ENCODE peak calls at places on chromosomes 13 and 19, in eight cellular contexts. B, I, Y, H, W, O, U and J are unnamed samples.

GRCh38 chr13:43484432-43485225 is 302.1 kb downstream of the ENOX1 start:
- DNase-seq in O (no peak), W (no peak), U (no peak), H (no peak), B (no peak), I (no peak), Y (no peak), J (no peak)

GRCh38 chr13:50887153-50887552 is 22.4 kb upstream of the RNASEH2B start:
- DNase-seq in Y (no peak), H (no peak), U (no peak), W (no peak), O (no peak), I (no peak), B (no peak), J (no peak)

GRCh38 chr13:30157616-30157993 is 149.7 kb downstream of the KATNAL1 start:
- DNase-seq in B (no peak), H (no peak), U (no peak), W (no peak), I (no peak), Y (no peak), O (peak), J (no peak)

GRCh38 chr19:18503971-18504885 is 17.6 kb downstream of the ELL start:
- DNase-seq in I (no peak), O (no peak), H (peak), U (no peak), B (no peak), W (no peak), Y (no peak), J (peak)

GRCh38 chr19:35107541-35107939 is 8.1 kb upstream of the FXYD3 start:
- DNase-seq in Y (no peak), B (no peak), O (no peak), U (no peak), W (no peak), I (no peak), H (peak), J (no peak)

GRCh38 chr19:44542671-44543070 is 13.2 kb upstream of the CEACAM20 start:
- DNase-seq in H (no peak), O (no peak), I (no peak), B (no peak), W (no peak), Y (no peak), U (no peak), J (no peak)

GRCh38 chr13:105135852-105136251 is 1399.6 kb downstream of the EFNB2 start:
- DNase-seq in Y (no peak), W (no peak), B (no peak), U (no peak), I (no peak), H (no peak), O (no peak), J (no peak)

GRCh38 chr13:45538382-45538781 is 73.6 kb downstream of the COG3 start:
- DNase-seq in U (no peak), I (no peak), O (no peak), H (no peak), Y (no peak), B (no peak), W (no peak), J (no peak)

GRCh38 chr13:48000559-48001126 is 430 bp downstream of the SUCLA2 start:
- DNase-seq in W (no peak), U (peak), O (no peak), I (no peak), Y (no peak), H (peak), B (no peak), J (no peak)

GRCh38 chr13:73556902-73557301 is 498.1 kb downstream of the KLF5 start:
- DNase-seq in W (no peak), Y (no peak), B (no peak), U (no peak), I (no peak), O (no peak), H (no peak), J (no peak)

GRCh38 chr13:113595131-113595530 is 10.6 kb downstream of the TFDP1 start:
- DNase-seq in O (no peak), Y (no peak), U (no peak), I (peak), H (peak), B (no peak), W (no peak), J (no peak)

GRCh38 chr19:16417660-16418596 is 53.8 kb downstream of the EPS15L1 start:
- DNase-seq in O (no peak), I (peak), H (peak), U (peak), B (no peak), Y (no peak), W (peak), J (peak)

GRCh38 chr19:1585243-1585580 is 7.5 kb downstream of the MBD3 start:
- DNase-seq in Y (no peak), H (no peak), U (no peak), I (no peak), W (no peak), B (no peak), O (no peak), J (no peak)

GRCh38 chr19:1587872-1588271 is 4.8 kb downstream of the MBD3 start:
- DNase-seq in B (no peak), Y (no peak), O (no peak), W (no peak), H (no peak), I (no peak), U (no peak), J (no peak)

GRCh38 chr19:1580957-1581356 is 11.7 kb downstream of the MBD3 start:
- DNase-seq in I (no peak), U (no peak), O (no peak), Y (no peak), H (no peak), W (no peak), B (no peak), J (no peak)

GRCh38 chr19:1582201-1582600 is 10.5 kb downstream of the MBD3 start:
- DNase-seq in I (no peak), H (no peak), B (no peak), U (no peak), Y (no peak), W (no peak), O (no peak), J (no peak)

DNA sequence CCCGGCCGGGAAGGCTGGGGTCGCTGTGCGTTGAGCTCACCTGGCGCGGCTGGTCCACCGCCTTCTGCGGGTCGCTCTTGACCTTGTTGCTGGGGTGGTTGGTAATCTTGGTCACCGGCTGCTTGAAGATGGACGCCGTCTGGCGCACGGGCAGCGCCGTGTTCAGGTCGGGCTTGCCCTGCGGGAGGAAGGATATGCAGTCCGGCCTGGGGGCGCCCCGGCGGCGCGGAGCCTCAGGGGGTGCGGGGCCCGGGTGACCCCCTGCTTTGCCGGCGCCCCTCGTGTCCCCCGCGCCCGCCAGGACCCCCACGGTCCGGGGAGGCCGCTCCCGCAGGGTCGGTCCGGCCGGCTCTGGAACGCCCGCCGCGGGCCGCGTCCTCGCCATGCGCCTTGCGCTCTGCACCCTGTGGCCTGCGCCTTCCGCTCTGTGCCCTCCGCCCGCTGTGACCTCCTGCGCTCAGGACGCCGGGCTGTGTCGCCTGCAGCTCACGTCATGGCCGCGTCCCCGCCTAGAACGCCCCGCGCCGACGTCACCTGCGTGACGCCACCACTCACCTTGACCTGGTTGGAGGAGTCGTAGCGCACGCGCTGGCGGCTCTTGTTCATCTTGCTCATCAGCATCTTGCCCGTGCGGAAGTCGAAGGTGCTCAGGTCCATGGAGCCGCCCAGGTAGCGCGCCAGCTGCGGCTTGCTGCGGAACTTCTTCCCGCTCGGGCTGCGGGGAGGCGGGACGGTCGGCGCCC is 8.0 kb downstream of the MBD3 start:
- DNase-seq in U (no peak), O (no peak), B (no peak), W (no peak), Y (no peak), H (no peak), I (no peak), J (no peak)
- TF ChIP-seq CTCF in U (no peak), O (no peak), B (no peak), W (no peak), Y (no peak), H (no peak), I (no peak), J (no peak)

GRCh38 chr19:13241321-13242104 is 91.3 kb downstream of the IER2 start:
- DNase-seq in H (no peak), Y (no peak), I (no peak), W (no peak), U (no peak), B (no peak), O (no peak), J (no peak)
- TF ChIP-seq CTCF in H (no peak), Y (no peak), I (no peak), W (no peak), U (no peak), B (no peak), O (peak), J (no peak)

GRCh38 chr13:90968510-90968909 is 379.0 kb upstream of the MIR17HG start:
- DNase-seq in W (no peak), H (no peak), O (no peak), I (no peak), Y (no peak), B (no peak), U (peak), J (no peak)
- TF ChIP-seq CTCF in W (peak), H (no peak), O (no peak), I (no peak), Y (no peak), B (no peak), U (peak), J (no peak)

GRCh38 chr19:31232220-31232619 is 117.0 kb downstream of the TSHZ3 start:
- DNase-seq in U (peak), I (no peak), W (no peak), O (no peak), Y (no peak), H (no peak), B (no peak), J (no peak)
- TF ChIP-seq CTCF in U (no peak), I (no peak), W (peak), O (no peak), Y (peak), H (peak), B (no peak), J (no peak)

GRCh38 chr19:14682084-14682483 is 7.4 kb upstream of the ADGRE3 start:
- DNase-seq in B (no peak), U (no peak), Y (no peak), I (no peak), W (no peak), O (no peak), H (no peak), J (no peak)

GRCh38 chr19:14689598-14690503 is at the start of gene ZNF333:
- DNase-seq in H (peak), I (peak), Y (peak), U (peak), O (peak), B (peak), W (peak), J (peak)

GRCh38 chr19:14683439-14683838 is 6.4 kb upstream of the ZNF333 start:
- DNase-seq in I (no peak), W (no peak), B (no peak), U (no peak), H (no peak), O (no peak), Y (no peak), J (no peak)

GRCh38 chr19:14686411-14686810 is 3.4 kb upstream of the ZNF333 start:
- DNase-seq in B (no peak), Y (no peak), U (peak), O (no peak), H (peak), I (no peak), W (no peak), J (no peak)
- TF ChIP-seq CTCF in B (no peak), Y (no peak), U (peak), O (peak), H (no peak), I (no peak), W (peak), J (no peak)

DNA sequence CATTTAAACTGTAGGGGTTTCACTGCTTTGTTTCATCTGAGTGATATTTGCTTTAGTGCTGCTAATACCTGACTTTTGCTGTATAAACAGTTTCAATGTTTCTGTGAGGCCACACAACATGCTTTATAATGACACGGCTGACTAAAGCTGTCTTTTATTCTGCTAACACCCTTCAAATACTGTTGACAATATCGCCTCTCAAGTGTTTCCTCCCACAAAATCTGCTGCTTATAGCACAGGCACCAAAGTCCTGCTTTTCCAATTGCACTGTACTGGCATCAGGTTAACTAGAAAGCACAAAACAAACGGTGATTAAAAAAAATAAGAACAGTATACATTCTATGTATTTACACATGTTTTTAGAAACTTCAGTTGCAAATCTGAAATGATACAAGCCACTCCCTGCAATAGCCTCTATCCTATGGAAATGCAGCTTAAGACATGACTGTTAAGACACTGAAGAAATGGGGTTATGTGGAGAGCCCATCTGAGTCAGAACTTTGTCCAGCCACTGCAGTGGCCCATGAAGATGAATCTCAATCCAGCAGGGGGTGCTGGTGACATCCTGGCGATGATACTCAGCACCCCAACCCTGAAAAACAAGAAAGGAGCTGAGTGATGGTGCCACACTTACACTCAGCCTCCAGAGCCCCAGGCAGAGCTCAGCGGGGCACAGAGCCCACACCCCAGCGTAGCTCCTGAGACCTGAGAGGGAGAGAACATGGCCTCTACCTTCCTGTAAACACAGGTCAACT is 29.4 kb downstream of the RFXAP start:
- DNase-seq in H (no peak), B (no peak), I (no peak), Y (no peak), O (no peak), W (no peak), U (no peak), J (no peak)
- TF ChIP-seq CTCF in H (no peak), B (no peak), I (no peak), Y (peak), O (peak), W (peak), U (no peak), J (no peak)

DNA sequence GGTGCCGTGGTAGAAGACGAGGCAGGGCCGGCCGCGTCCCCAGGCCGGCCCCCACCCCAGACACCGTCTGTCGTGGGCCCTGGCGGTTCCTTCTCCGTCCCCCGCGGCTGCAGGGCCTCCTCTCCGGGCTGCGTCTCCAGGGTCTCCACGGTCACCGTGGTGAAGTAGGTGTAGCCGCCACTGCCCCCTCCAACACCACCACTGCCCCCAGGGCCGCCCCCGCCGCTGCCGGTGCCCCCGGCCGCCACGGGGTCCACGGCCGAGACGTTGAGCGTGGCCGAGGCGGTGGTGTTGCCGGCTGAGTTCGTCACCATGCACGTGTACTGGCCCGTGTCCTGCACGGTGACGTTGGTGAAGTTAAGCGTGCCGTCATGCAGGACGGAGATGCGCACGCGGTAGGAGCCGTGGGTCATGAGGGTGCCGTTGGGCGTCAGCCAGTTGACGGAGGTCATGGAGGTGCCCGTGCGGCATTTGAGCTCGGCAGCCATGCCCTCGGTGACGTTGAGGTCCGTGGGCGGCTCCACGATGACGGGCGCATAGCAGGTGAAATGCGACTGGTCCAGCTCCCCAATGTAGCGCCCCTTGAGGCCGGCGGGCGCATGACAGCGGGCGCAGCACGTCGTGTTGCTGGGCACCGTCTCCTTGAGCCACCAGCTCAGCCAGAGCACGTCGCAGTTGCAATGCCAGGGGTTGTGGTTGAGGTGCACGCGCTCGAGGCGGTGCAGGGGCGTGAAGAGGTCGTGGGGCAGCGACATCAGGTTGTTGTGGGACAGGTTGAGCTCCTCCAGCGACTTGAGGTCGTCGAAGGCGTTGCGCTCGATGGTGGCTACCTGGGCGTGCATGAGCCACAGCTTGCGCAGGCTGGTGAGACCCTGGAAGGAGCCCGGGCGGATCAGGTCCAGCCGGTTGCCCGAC is 4.6 kb upstream of the ASPDH start:
- DNase-seq in O (no peak), W (no peak), Y (no peak), U (no peak), H (no peak), B (no peak), I (no peak), J (no peak)
- TF ChIP-seq CTCF in O (no peak), W (no peak), Y (no peak), U (no peak), H (no peak), B (no peak), I (no peak), J (no peak)

GRCh38 chr19:38657633-38658222 is 10.3 kb downstream of the ACTN4 start:
- DNase-seq in W (no peak), U (no peak), H (no peak), Y (no peak), O (no peak), I (no peak), B (no peak), J (no peak)
- TF ChIP-seq CTCF in W (no peak), U (no peak), H (no peak), Y (no peak), O (no peak), I (no peak), B (no peak), J (no peak)

GRCh38 chr13:79681069-79681468 is 200.1 kb downstream of the NDFIP2 start:
- DNase-seq in B (no peak), W (no peak), O (no peak), U (no peak), Y (no peak), H (no peak), I (no peak), J (no peak)
- TF ChIP-seq CTCF in B (no peak), W (no peak), O (no peak), U (no peak), Y (no peak), H (no peak), I (no peak), J (no peak)

DNA sequence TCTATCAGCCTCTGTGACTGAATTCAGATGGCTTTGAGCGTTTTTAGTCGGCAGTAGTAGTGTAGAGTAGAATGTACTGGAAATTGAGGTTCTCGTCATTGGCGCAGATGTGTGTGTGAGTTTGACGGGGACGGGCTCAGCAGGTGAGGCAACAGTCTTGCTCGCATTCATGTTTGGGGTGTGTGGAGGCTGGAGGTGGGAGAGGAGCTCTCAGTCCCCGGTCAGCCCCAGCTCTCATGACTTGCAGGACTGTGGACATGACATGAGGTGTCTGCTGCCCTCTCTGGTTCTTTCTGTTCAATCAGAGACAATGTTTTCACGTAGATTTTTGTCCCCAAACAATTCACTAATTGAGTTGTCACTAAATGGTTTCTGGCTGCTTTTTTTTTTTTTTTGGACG is 57.2 kb downstream of the ING1 start:
- DNase-seq in I (no peak), B (no peak), W (no peak), Y (no peak), O (no peak), U (no peak), H (no peak), J (no peak)
- TF ChIP-seq CTCF in I (no peak), B (no peak), W (no peak), Y (no peak), O (no peak), U (no peak), H (no peak), J (no peak)